ENCODE peak calls at places on chromosomes 11 and 22, in five cellular contexts. Q is pancreas; Z is stimulated activated CD4-positive, alpha-beta T cell treated with anti-CD3 and anti-CD28 coated beads, Interleukin-4, amount 100 ng/mL, for 4 hours; A is left colon; H is NCI-H1436. X is an unnamed sample.
A peak's percentile ranks its signal among the peaks of the same experiment; 100 is the strongest.

GRCh38 chr11:14908214-14908880 is 16.3 kb upstream of the CYP2R1 start:
- DNase-seq in Q (peak; percentile 15), Z (peak; percentile 42), A (no peak), H (peak; percentile 64), X (peak; percentile 40)

GRCh38 chr11:64687641-64688533 is 35.1 kb downstream of the NRXN2 start:
- DNase-seq in Q (peak; percentile 14), Z (no peak), A (no peak), H (no peak), X (no peak)

GRCh38 chr11:13269775-13270174 is 7.8 kb upstream of the BMAL1 start:
- DNase-seq in Q (no peak), Z (no peak), A (no peak), H (no peak), X (peak; percentile 34)

GRCh38 chr22:42288791-42289190 is 18.3 kb upstream of the TCF20 start:
- DNase-seq in Q (no peak), Z (no peak), A (no peak), H (no peak), X (no peak)

GRCh38 chr11:43261775-43262174 is 50.0 kb upstream of the API5 start:
- DNase-seq in Q (no peak), Z (no peak), A (no peak), H (no peak), X (no peak)

GRCh38 chr22:45897736-45898135 is 79.2 kb downstream of the WNT7B start:
- DNase-seq in Q (no peak), Z (no peak), A (no peak), H (no peak), X (no peak)

GRCh38 chr11:4695442-4695841 is 2.2 kb downstream of the OR51E2 start:
- DNase-seq in Q (no peak), Z (no peak), A (no peak), H (no peak), X (no peak)

GRCh38 chr11:121356357-121356756 is 63.8 kb downstream of the SC5D start:
- DNase-seq in Q (no peak), Z (no peak), A (no peak), H (no peak), X (no peak)

GRCh38 chr11:117824571-117825537 is at the start of gene FXYD2:
- DNase-seq in Q (no peak), Z (no peak), A (peak; percentile 52), H (no peak), X (no peak)

GRCh38 chr22:37267128-37267587 is 15.2 kb upstream of the CYTH4 start:
- DNase-seq in Q (no peak), Z (peak; percentile 59), A (no peak), H (peak; percentile 59), X (no peak)

GRCh38 chr11:78560826-78561484 is 13.7 kb downstream of the NARS2 start:
- DNase-seq in Q (no peak), Z (no peak), A (no peak), H (no peak), X (no peak)

GRCh38 chr11:127574528-127574927 is 574.0 kb upstream of the KIRREL3 start:
- DNase-seq in Q (no peak), Z (no peak), A (no peak), H (no peak), X (no peak)

GRCh38 chr11:102552447-102553200 is 22.1 kb upstream of the MMP7 start:
- DNase-seq in Q (peak; percentile 17), Z (no peak), A (peak; percentile 41), H (no peak), X (no peak)

GRCh38 chr11:15258433-15259350 is 144.0 kb downstream of the INSC start:
- DNase-seq in Q (peak; percentile 25), Z (no peak), A (no peak), H (peak; percentile 47), X (no peak)

GRCh38 chr11:128840783-128841182 is 26.3 kb downstream of the KCNJ1 start:
- DNase-seq in Q (no peak), Z (no peak), A (no peak), H (no peak), X (no peak)

GRCh38 chr11:21411114-21411513 is 741.7 kb downstream of the NELL1 start:
- DNase-seq in Q (no peak), Z (no peak), A (no peak), H (no peak), X (no peak)

GRCh38 chr22:48242461-48242864 is 1480.0 kb downstream of the TBC1D22A start:
- DNase-seq in Q (no peak), Z (no peak), A (no peak), H (no peak), X (no peak)

GRCh38 chr22:24421428-24421931 is 5.9 kb upstream of the ADORA2A start:
- DNase-seq in Q (no peak), Z (peak; percentile 40), A (no peak), H (peak; percentile 10), X (no peak)

GRCh38 chr22:23536821-23537345 is 43.2 kb downstream of the IGLL1 start:
- DNase-seq in Q (no peak), Z (no peak), A (no peak), H (no peak), X (no peak)

GRCh38 chr11:587978-588380 is 11.7 kb downstream of the PHRF1 start:
- DNase-seq in Q (no peak), Z (peak; percentile 78), A (no peak), H (no peak), X (peak; percentile 55)

GRCh38 chr11:128525411-128526243 is 61.7 kb downstream of the ETS1 start:
- DNase-seq in Q (no peak), Z (no peak), A (no peak), H (no peak), X (peak; percentile 55)

GRCh38 chr11:118911880-118912741 is 13.6 kb downstream of the BCL9L start:
- DNase-seq in Q (peak; percentile 66), Z (peak; percentile 88), A (peak; percentile 91), H (peak; percentile 55), X (peak; percentile 91)

GRCh38 chr11:2777396-2777795 is 77.6 kb upstream of the KCNQ1OT1 start:
- DNase-seq in Q (no peak), Z (no peak), A (no peak), H (no peak), X (no peak)

GRCh38 chr11:133107753-133108152 is 424.5 kb downstream of the OPCML start:
- DNase-seq in Q (no peak), Z (no peak), A (no peak), H (no peak), X (no peak)

GRCh38 chr11:8290122-8290810 is 26.6 kb upstream of the LMO1 start:
- DNase-seq in Q (no peak), Z (no peak), A (no peak), H (peak; percentile 87), X (no peak)

GRCh38 chr11:3134651-3135490 is 30.2 kb downstream of the OSBPL5 start:
- DNase-seq in Q (no peak), Z (no peak), A (peak; percentile 15), H (no peak), X (no peak)

GRCh38 chr22:32720924-32721323 is 80.6 kb upstream of the TIMP3 start:
- DNase-seq in Q (no peak), Z (no peak), A (peak; percentile 30), H (no peak), X (peak; percentile 16)

GRCh38 chr11:42161886-42162285 is 702.4 kb upstream of the LRRC4C start:
- DNase-seq in Q (no peak), Z (no peak), A (no peak), H (no peak), X (peak; percentile 75)

GRCh38 chr11:107849791-107850190 is 8.8 kb downstream of the SLC35F2 start:
- DNase-seq in Q (no peak), Z (no peak), A (no peak), H (no peak), X (no peak)

GRCh38 chr22:23772315-23773246 is at the start of gene MMP11:
- DNase-seq in Q (no peak), Z (peak; percentile 40), A (peak; percentile 66), H (peak; percentile 44), X (no peak)

GRCh38 chr11:102436546-102436945 is 16.0 kb downstream of the TMEM123 start:
- DNase-seq in Q (no peak), Z (no peak), A (no peak), H (no peak), X (peak; percentile 67)

GRCh38 chr11:26078217-26078821 is 253.6 kb upstream of the ANO3 start:
- DNase-seq in Q (no peak), Z (no peak), A (no peak), H (no peak), X (no peak)

GRCh38 chr11:106101797-106102196 is 24.3 kb downstream of the AASDHPPT start:
- DNase-seq in Q (no peak), Z (no peak), A (no peak), H (no peak), X (peak; percentile 56)

GRCh38 chr11:93905384-93905783 is 55.0 kb upstream of the VSTM5 start:
- DNase-seq in Q (no peak), Z (no peak), A (no peak), H (no peak), X (peak; percentile 80)

GRCh38 chr22:31496735-31497146 is 405 bp downstream of the SFI1 start:
- DNase-seq in Q (no peak), Z (peak; percentile 26), A (peak; percentile 45), H (no peak), X (no peak)